ENCODE peak calls at places on chromosomes 11 and 22, in nine cellular contexts. G is transverse colon, Q is fibroblast of lung, J is A549, U is SK-N-SH, B is right lobe of liver, X is cardiac muscle cell, F is colonic mucosa, C is PC-3. Z is an unnamed sample.

GRCh38 chr11:132804258-132804657 is 728.0 kb downstream of the OPCML start:
- DNase-seq in B (no peak), X (no peak), G (no peak), U (no peak), Q (no peak), F (no peak), J (no peak), C (no peak), Z (no peak)

GRCh38 chr11:16853266-16853665 is 114.8 kb downstream of the C11orf58 start:
- DNase-seq in C (no peak), U (no peak), B (no peak), J (no peak), Q (no peak), X (no peak), F (no peak), G (no peak), Z (peak)

GRCh38 chr22:33105501-33105911 is 47.3 kb upstream of the SYN3 start:
- DNase-seq in B (no peak), G (no peak), Q (peak), U (no peak), X (no peak), C (no peak), F (no peak), J (no peak), Z (no peak)

GRCh38 chr11:43504316-43504950 is 145.7 kb downstream of the TTC17 start:
- DNase-seq in X (peak), C (peak), J (peak), B (no peak), Q (peak), F (no peak), U (peak), G (no peak), Z (no peak)

GRCh38 chr11:134712228-134713145 is 300.4 kb upstream of the B3GAT1 start:
- DNase-seq in C (no peak), U (no peak), J (no peak), B (no peak), Q (no peak), F (no peak), G (no peak), X (no peak), Z (no peak)

GRCh38 chr11:110113507-110113906 is 20.3 kb downstream of the ZC3H12C start:
- DNase-seq in C (no peak), F (no peak), U (no peak), Q (no peak), B (no peak), X (no peak), G (no peak), J (no peak), Z (no peak)

GRCh38 chr22:29768052-29768680 is 997 bp downstream of the UQCR10 start:
- DNase-seq in G (no peak), Q (no peak), U (no peak), X (no peak), F (no peak), J (no peak), B (no peak), C (no peak), Z (no peak)

GRCh38 chr11:87173185-87174039 is 135.7 kb downstream of the TMEM135 start:
- DNase-seq in C (peak), G (no peak), F (no peak), U (no peak), Q (peak), X (no peak), B (no peak), J (peak), Z (peak)

GRCh38 chr22:26170795-26171194 is 1.5 kb downstream of the SEZ6L start:
- DNase-seq in B (no peak), J (no peak), G (no peak), C (no peak), F (no peak), Q (no peak), U (peak), X (peak), Z (no peak)

DNA sequence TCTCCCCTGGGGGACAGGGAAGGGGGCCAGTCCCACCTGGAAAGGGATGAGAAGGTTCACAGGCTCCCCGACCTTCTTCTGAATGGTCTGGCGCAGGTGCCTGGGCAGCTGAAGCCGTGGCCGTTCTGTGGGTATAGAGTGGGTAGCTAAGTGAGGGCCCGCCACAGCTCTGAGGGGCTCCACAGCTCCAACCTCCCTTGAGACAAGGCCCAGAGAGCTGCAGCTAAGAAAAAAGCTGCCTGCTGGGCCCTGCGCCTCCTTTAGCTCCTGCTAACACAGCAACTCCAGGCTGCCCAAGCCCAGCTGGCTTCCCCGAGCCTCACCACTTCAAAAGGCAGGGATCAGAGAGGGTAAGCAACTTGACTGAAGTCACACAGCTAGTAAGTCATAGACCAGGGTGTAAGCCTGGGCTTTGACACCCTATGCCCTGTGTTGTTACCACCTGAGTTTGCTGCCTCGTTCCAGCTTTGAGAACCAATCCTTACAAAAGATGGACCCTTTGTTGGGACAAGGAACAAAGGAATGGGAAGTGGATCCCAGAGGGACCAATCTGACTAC is 18.5 kb downstream of the MYBPC3 start:
- DNase-seq in C (no peak), G (no peak), B (no peak), F (no peak), Q (no peak), X (no peak), J (no peak), U (no peak), Z (no peak)
- H3K27ac ChIP-seq in C (no peak), G (no peak), B (no peak), F (no peak), Q (no peak), X (peak), J (no peak), U (no peak), Z (no peak)

GRCh38 chr11:128732471-128733277 is 38.8 kb downstream of the FLI1 start:
- DNase-seq in Q (no peak), J (no peak), G (no peak), X (no peak), B (no peak), C (no peak), F (no peak), U (no peak), Z (no peak)
- H3K27ac ChIP-seq in Q (no peak), J (no peak), G (peak), X (no peak), B (no peak), C (no peak), F (no peak), U (no peak), Z (no peak)

DNA sequence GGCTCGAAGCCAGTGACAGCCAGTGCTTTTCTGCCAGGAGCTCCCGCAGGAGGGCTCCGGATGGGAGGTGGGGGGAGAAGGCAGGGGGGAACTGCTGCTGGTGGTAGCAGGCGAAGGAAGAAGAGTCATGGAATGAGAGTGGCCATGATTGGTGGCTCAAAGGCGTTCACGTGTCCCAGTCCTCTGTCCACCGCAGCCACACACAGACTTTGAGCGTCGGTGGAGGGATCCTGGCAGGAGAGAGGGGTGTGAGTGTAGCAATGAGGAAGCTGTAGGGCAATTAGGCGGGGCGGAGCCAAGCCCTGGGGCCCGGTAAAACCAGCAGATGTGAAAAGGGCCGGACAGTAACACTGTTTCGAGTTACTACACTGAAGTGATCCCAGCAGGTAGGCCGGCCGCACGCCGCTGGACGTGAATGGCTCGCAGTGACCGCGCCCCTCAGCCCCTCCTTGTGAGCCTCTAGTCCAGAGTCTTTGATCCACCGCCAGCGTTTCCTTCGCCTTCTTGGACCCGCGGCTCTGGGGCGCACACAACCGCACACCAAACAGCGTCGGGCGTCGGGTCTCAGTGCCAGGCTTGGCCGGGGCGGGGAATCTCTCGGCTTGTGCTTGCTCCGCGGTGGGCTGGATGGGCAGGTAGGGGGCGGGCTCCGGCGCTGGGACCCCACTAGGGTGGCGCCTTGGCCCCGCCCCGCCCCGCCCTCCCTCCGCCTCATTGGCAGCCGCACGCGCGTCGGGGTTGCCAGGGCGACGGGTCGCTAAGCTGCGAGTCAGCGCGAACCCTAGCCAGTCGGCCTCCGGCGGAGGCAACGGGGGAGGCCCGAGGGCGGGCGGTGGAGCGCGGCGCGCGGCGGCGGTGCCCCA is at the start of gene LRRC10B:
- DNase-seq in U (peak), X (peak), J (peak), B (no peak), Q (no peak), G (peak), F (peak), C (no peak), Z (no peak)
- H3K27ac ChIP-seq in U (no peak), X (no peak), J (peak), B (no peak), Q (no peak), G (peak), F (peak), C (no peak), Z (no peak)

GRCh38 chr11:65549088-65549487 is 9.1 kb downstream of the LTBP3 start:
- DNase-seq in C (no peak), F (no peak), U (no peak), B (no peak), X (no peak), Q (no peak), G (no peak), J (no peak), Z (no peak)

GRCh38 chr11:65552413-65552951 is 5.7 kb downstream of the LTBP3 start:
- DNase-seq in G (no peak), C (no peak), J (no peak), Q (no peak), U (no peak), B (no peak), F (no peak), X (no peak), Z (no peak)

GRCh38 chr11:65553301-65554001 is 4.7 kb downstream of the LTBP3 start:
- DNase-seq in G (peak), J (no peak), B (no peak), F (peak), Q (no peak), X (no peak), C (no peak), U (no peak), Z (no peak)

GRCh38 chr11:65554057-65554818 is 3.9 kb downstream of the LTBP3 start:
- DNase-seq in G (no peak), C (no peak), Q (no peak), F (no peak), B (no peak), U (no peak), J (no peak), X (no peak), Z (no peak)

DNA sequence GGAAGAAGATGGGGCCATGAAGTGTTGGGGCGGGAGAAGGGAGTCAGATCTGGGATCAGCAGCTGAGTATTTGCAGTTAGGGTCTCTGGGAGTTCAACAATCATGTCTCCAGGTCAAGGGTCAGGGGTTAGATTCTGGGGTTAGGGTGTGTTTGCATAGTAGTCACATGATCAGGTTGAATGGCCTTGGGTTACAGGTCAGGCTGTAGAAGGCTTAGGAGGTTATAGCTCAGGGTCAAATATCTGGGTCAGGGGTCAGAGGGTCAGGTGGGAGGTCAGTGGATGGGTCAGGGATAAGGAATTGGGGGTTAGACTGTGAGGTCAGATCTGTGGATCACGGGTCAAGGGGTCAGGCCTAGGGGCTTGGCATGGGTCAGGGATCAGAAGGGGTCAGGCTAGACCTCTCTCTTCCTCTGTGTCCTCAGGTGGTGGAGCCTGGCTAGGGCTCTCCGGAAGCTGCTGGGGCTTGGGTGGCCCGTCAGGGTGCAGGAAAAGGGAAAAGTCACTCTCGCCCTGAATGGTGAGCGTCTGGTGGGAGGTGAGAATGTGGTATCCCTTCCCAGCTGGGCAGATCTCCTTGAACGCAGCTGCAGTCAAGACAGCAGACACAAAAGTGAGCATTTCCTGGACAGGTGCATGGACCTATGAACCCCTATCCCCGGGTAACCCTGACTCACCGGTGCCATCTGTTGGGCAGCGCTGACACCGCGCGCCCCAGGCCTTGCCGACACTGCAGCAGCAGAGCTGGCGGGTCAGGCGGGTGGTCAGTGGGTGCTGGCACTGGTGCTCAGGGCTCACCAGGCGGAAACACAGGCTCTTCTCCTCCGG is 6.4 kb downstream of the LTBP3 start:
- DNase-seq in J (peak), B (peak), G (peak), Q (no peak), U (peak), X (peak), C (peak), F (peak), Z (peak)
- H3K27ac ChIP-seq in J (no peak), B (peak), G (peak), Q (no peak), U (no peak), X (no peak), C (peak), F (peak), Z (no peak)

DNA sequence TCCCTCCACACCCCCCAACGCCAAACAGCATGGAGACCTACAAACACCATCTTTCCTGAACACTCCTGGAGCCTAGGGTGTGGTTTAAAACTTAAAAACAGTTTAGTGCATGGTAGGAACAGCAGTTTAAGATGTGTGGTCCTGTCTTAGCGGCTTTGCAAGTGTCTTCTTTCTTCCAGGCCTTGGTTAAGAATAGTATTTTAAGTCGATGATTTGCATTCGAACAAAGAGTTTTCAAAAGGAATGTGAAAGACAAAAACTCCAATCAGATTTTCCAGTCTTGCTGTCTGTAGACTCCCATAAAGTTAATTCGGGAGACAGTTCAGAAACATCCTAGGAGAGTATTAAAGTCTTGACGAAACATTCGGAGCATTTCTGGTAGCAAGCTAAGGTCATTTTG is 3.7 kb downstream of the FGF4 start:
- DNase-seq in X (no peak), Q (no peak), G (no peak), J (no peak), C (no peak), U (no peak), B (no peak), F (no peak), Z (no peak)
- H3K27ac ChIP-seq in X (no peak), Q (no peak), G (no peak), J (no peak), C (no peak), U (no peak), B (no peak), F (no peak), Z (no peak)

GRCh38 chr22:21624880-21625791 is 4.7 kb downstream of the YDJC start:
- DNase-seq in C (no peak), F (no peak), B (no peak), U (no peak), G (no peak), X (no peak), Q (no peak), J (no peak), Z (no peak)
- H3K27ac ChIP-seq in C (no peak), F (no peak), B (no peak), U (no peak), G (no peak), X (peak), Q (no peak), J (no peak), Z (no peak)

GRCh38 chr11:56876621-56877312 is 111.9 kb upstream of the OR5AK2 start:
- DNase-seq in Q (peak), U (no peak), B (no peak), X (no peak), F (no peak), C (peak), G (no peak), J (peak), Z (no peak)
- H3K27ac ChIP-seq in Q (no peak), U (no peak), B (no peak), X (no peak), F (no peak), C (no peak), G (no peak), J (peak), Z (no peak)

GRCh38 chr11:59550368-59550841 is 39.1 kb downstream of the OR4D9 start:
- DNase-seq in B (peak), Q (peak), F (peak), X (peak), C (peak), G (peak), U (peak), J (peak), Z (peak)

GRCh38 chr11:59551651-59552521 is 40.5 kb downstream of the OR4D9 start:
- DNase-seq in X (peak), F (no peak), J (peak), U (peak), Q (peak), C (peak), B (no peak), G (no peak), Z (peak)

GRCh38 chr11:59550842-59551650 is 39.7 kb downstream of the OR4D9 start:
- DNase-seq in Q (peak), F (peak), J (peak), B (peak), U (peak), G (peak), X (peak), C (peak), Z (peak)

GRCh38 chr11:59553323-59553722 is 42.0 kb downstream of the OR4D9 start:
- DNase-seq in Q (no peak), U (no peak), J (no peak), C (no peak), X (no peak), G (no peak), F (no peak), B (no peak), Z (no peak)

DNA sequence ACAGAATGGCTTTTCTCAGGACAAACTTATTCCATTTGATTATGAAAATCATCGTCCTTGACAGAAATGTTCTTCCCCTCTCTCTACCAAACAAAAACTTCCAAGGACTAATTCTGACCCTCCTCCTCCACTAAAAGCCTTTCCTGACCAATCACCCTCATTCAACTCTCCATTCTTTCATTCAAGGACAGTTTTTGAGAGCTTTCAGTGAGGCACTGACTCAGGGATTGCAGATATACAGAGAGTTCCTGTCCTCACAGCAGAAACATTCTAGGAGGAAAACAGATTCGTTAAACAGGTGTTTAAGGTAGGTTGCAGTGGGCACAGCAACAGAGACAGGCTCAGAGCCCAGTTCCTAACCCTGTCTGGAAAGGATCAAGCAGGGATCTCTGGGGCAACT is 41.5 kb downstream of the OR4D9 start:
- DNase-seq in U (no peak), C (no peak), F (no peak), J (no peak), X (no peak), G (no peak), Q (no peak), B (no peak), Z (no peak)
- H3K27ac ChIP-seq in U (no peak), C (no peak), F (no peak), J (peak), X (peak), G (no peak), Q (no peak), B (no peak), Z (no peak)

DNA sequence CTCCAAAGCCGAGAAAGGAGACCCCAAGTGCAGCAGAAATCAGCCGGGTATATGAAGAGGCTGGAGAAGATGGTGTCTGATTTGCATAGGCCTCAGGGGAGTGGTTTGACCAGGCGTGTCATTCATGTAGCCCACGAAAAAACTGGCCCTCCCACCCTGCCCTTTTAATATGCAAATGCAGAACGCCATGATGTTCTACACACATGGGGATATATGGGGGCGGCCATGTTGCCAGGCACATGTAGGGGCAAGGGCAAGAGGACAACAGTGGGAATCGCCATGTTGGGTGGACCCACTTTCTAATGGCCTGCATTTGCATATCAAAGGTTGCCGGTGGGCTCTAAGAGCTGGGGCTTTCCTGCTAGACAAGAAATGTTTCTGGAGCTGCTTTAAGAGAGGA is 86.4 kb downstream of the ISX start:
- DNase-seq in Q (no peak), J (no peak), B (no peak), X (no peak), C (no peak), U (no peak), F (no peak), G (no peak), Z (no peak)
- H3K27ac ChIP-seq in Q (no peak), J (no peak), B (no peak), X (no peak), C (no peak), U (no peak), F (no peak), G (no peak), Z (no peak)

Z was measured in endothelial cell of umbilical vein.